ENCODE peak calls at places on chromosomes 4 and X, in four cellular contexts. U is stimulated activated CD8-positive, alpha-beta memory T cell treated with anti-CD3 and anti-CD28 coated beads, Interleukin-4, amount 100 ng/mL, for 1 hour; K is tibial artery; A is stimulated activated CD4-positive, alpha-beta T cell treated with anti-CD3 and anti-CD28 coated beads, Interleukin-2, amount 100 ng/mL, for 48 hours. C is an unnamed sample.

GRCh38 chrX:42680651-42681050 is 97.3 kb downstream of the PPP1R2C start:
- DNase-seq in U (no peak), A (no peak), K (peak; percentile 18), C (no peak)

GRCh38 chr4:128342762-128343161 is 55.1 kb upstream of the PGRMC2 start:
- DNase-seq in U (no peak), K (no peak), A (no peak), C (no peak)

GRCh38 chrX:27619975-27620374 is 29.8 kb downstream of the DCAF8L2 start:
- DNase-seq in U (no peak), A (no peak), K (no peak), C (no peak)

GRCh38 chrX:108310511-108310910 is 127.7 kb downstream of the COL4A6 start:
- DNase-seq in U (no peak), A (no peak), K (no peak), C (no peak)

GRCh38 chr4:6278801-6279197 is 9.1 kb downstream of the WFS1 start:
- DNase-seq in K (peak; percentile 34), A (no peak), U (no peak), C (no peak)

GRCh38 chr4:1495416-1496115 is 89.3 kb upstream of the NKX1-1 start:
- DNase-seq in A (no peak), U (no peak), K (no peak), C (no peak)

GRCh38 chr4:113961322-113961698 is 18.1 kb downstream of the ARSJ start:
- DNase-seq in A (no peak), U (no peak), K (no peak), C (no peak)

GRCh38 chrX:3516051-3516541 is 169.6 kb upstream of the MXRA5 start:
- DNase-seq in K (no peak), U (no peak), A (no peak), C (no peak)

GRCh38 chrX:9429767-9430166 is 35.1 kb upstream of the TBL1X start:
- DNase-seq in A (no peak), K (no peak), U (no peak), C (no peak)

GRCh38 chr4:113445286-113445685 is 316.3 kb downstream of the CAMK2D start:
- DNase-seq in A (no peak), U (no peak), K (peak; percentile 74), C (no peak)

GRCh38 chr4:32569844-32570243 is 1849.7 kb downstream of the PCDH7 start:
- DNase-seq in A (no peak), U (no peak), K (no peak), C (no peak)

GRCh38 chr4:113878718-113879117 is 100.7 kb downstream of the ARSJ start:
- DNase-seq in U (no peak), A (no peak), K (no peak), C (no peak)

GRCh38 chr4:106238819-106239420 is 77.1 kb downstream of the TBCK start:
- DNase-seq in U (no peak), A (no peak), K (no peak), C (no peak)

GRCh38 chrX:122475306-122475705 is 708.8 kb upstream of the GRIA3 start:
- DNase-seq in K (no peak), A (no peak), U (no peak), C (no peak)

GRCh38 chr4:125044886-125045285 is 269.9 kb upstream of the FAT4 start:
- DNase-seq in A (no peak), U (no peak), K (no peak), C (no peak)

GRCh38 chr4:80139668-80140067 is 57.6 kb upstream of the PRDM8 start:
- DNase-seq in U (no peak), K (no peak), A (no peak), C (no peak)

GRCh38 chr4:95248713-95249401 is 299.9 kb downstream of the UNC5C start:
- DNase-seq in U (no peak), A (no peak), K (no peak), C (no peak)

GRCh38 chrX:19747672-19748610 is 139.5 kb downstream of the SH3KBP1 start:
- DNase-seq in K (no peak), U (peak; percentile 20), A (peak; percentile 23), C (no peak)

GRCh38 chr4:115790812-115791211 is 677.4 kb upstream of the NDST4 start:
- DNase-seq in K (no peak), U (no peak), A (no peak), C (no peak)

GRCh38 chr4:93764647-93765246 is 63.8 kb upstream of the ATOH1 start:
- DNase-seq in K (no peak), U (no peak), A (no peak), C (no peak)

GRCh38 chrX:77447339-77448149 is at the start of gene FGF16:
- DNase-seq in A (no peak), K (no peak), U (no peak), C (no peak)

GRCh38 chr4:139808381-139809206 is 143.0 kb downstream of the MGST2 start:
- DNase-seq in U (no peak), K (no peak), A (no peak), C (no peak)

GRCh38 chr4:99564921-99565320 is 1.1 kb upstream of the TRMT10A start:
- DNase-seq in K (no peak), U (no peak), A (no peak), C (no peak)

GRCh38 chrX:136176399-136176825 is 29.1 kb downstream of the FHL1 start:
- DNase-seq in U (no peak), A (no peak), K (peak; percentile 44), C (no peak)

GRCh38 chr4:76430519-76431388 is 4.3 kb upstream of the SHROOM3 start:
- DNase-seq in A (no peak), K (no peak), U (no peak), C (no peak)